ENCODE peak calls at places on chromosomes 13 and 19, in nine cellular contexts. W, P, L, G, F, C, Y, Z and J are unnamed samples.

GRCh38 chr19:13796301-13797057 is 1.2 kb downstream of the ZSWIM4 start:
- DNase-seq in W (peak; percentile 95), P (peak; percentile 60), L (peak; percentile 79), G (peak; percentile 96), F (peak; percentile 86), C (peak; percentile 90), Y (peak; percentile 93), Z (peak; percentile 80), J (peak; percentile 91)

GRCh38 chr13:75432045-75432444 is 49.9 kb downstream of the TBC1D4 start:
- DNase-seq in W (peak; percentile 16), P (no peak), L (peak; percentile 24), G (no peak), F (peak; percentile 47), C (no peak), Y (no peak), Z (no peak), J (no peak)

GRCh38 chr13:46170687-46171086 is 11.3 kb downstream of the LCP1 start:
- DNase-seq in W (peak; percentile 51), P (no peak), L (peak; percentile 44), G (peak; percentile 51), F (peak; percentile 68), C (no peak), Y (no peak), Z (no peak), J (no peak)

GRCh38 chr13:35961461-35962220 is 169.5 kb downstream of the DCLK1 start:
- DNase-seq in W (no peak), P (no peak), L (no peak), G (peak; percentile 20), F (peak; percentile 40), C (no peak), Y (no peak), Z (no peak), J (no peak)

GRCh38 chr13:73622375-73622774 is 511.8 kb downstream of the KLF12 start:
- DNase-seq in W (peak; percentile 10), P (no peak), L (no peak), G (peak; percentile 25), F (no peak), C (no peak), Y (no peak), Z (no peak), J (no peak)

GRCh38 chr13:113962386-113962785 is 11.5 kb downstream of the C13orf46 start:
- DNase-seq in W (no peak), P (no peak), L (no peak), G (no peak), F (no peak), C (no peak), Y (no peak), Z (no peak), J (no peak)

GRCh38 chr13:110625771-110626321 is 10.5 kb downstream of the NAXD start:
- DNase-seq in W (no peak), P (no peak), L (no peak), G (no peak), F (no peak), C (no peak), Y (no peak), Z (no peak), J (no peak)

GRCh38 chr19:13974073-13974472 is 21.8 kb downstream of the DCAF15 start:
- DNase-seq in W (no peak), P (peak; percentile 65), L (peak; percentile 98), G (peak; percentile 23), F (peak; percentile 43), C (no peak), Y (no peak), Z (no peak), J (no peak)

GRCh38 chr19:7349961-7350711 is 1.4 kb downstream of the ARHGEF18 start:
- DNase-seq in W (no peak), P (no peak), L (no peak), G (no peak), F (no peak), C (no peak), Y (no peak), Z (no peak), J (no peak)

GRCh38 chr13:31172535-31172934 is 10.8 kb upstream of the HSPH1 start:
- DNase-seq in W (peak; percentile 94), P (peak; percentile 31), L (no peak), G (peak; percentile 97), F (peak; percentile 91), C (peak; percentile 78), Y (no peak), Z (peak; percentile 50), J (peak; percentile 80)

GRCh38 chr19:7263066-7263465 is 31.1 kb downstream of the INSR start:
- DNase-seq in W (no peak), P (no peak), L (no peak), G (no peak), F (no peak), C (no peak), Y (no peak), Z (no peak), J (no peak)

GRCh38 chr13:52127378-52127777 is 1.5 kb downstream of the NEK5 start:
- DNase-seq in W (peak; percentile 42), P (no peak), L (peak; percentile 5), G (no peak), F (no peak), C (no peak), Y (no peak), Z (no peak), J (peak; percentile 12)

GRCh38 chr19:56491399-56491798 is 14.3 kb upstream of the ZNF667 start:
- DNase-seq in W (no peak), P (no peak), L (peak; percentile 41), G (peak; percentile 10), F (peak; percentile 29), C (no peak), Y (no peak), Z (no peak), J (no peak)

GRCh38 chr13:26561636-26562537 is 4.4 kb downstream of the WASF3 start:
- DNase-seq in W (peak; percentile 50), P (no peak), L (peak; percentile 23), G (peak; percentile 68), F (peak; percentile 79), C (peak; percentile 60), Y (no peak), Z (peak; percentile 49), J (peak; percentile 35)

GRCh38 chr13:26562538-26562890 is 5.0 kb downstream of the WASF3 start:
- DNase-seq in W (no peak), P (no peak), L (no peak), G (no peak), F (no peak), C (no peak), Y (no peak), Z (no peak), J (no peak)

GRCh38 chr13:26558074-26558805 is 757 bp downstream of the WASF3 start:
- DNase-seq in W (peak; percentile 14), P (no peak), L (peak; percentile 36), G (peak; percentile 13), F (peak; percentile 23), C (peak; percentile 14), Y (no peak), Z (no peak), J (no peak)

GRCh38 chr13:26558912-26559485 is 1.5 kb downstream of the WASF3 start:
- DNase-seq in W (no peak), P (no peak), L (peak; percentile 51), G (peak; percentile 23), F (no peak), C (peak; percentile 5), Y (no peak), Z (no peak), J (no peak)

DNA sequence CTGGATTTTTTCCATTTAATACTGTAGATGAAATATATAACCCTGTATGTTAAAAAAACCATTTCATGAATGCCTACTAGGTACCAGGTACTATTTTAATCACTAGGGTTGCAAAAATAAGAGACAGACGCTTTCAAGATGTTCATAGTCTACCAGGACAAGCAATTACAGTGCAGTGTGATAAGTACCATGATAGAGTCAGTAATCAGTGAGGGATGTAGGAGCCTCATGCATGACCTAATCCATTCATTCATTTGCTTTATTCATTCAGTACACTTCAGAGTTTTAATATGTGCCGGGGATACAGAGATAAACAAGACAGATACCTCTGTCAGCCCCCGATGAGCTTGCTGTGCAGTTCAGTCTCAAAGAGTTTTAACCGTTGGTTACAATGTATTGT is 3.0 kb downstream of the WASF3 start:
- DNase-seq in W (no peak), P (no peak), L (no peak), G (no peak), F (no peak), C (no peak), Y (no peak), Z (no peak), J (no peak)
- H3K4me3 ChIP-seq in W (no peak overlapping the region), P (no peak overlapping the region), L (no peak overlapping the region), G (no peak overlapping the region), F (no peak overlapping the region), C (no peak overlapping the region), Y (no peak overlapping the region), Z (no peak overlapping the region), J (no peak overlapping the region)

GRCh38 chr19:33298146-33298911 is 4.0 kb downstream of the CEBPA start:
- DNase-seq in W (no peak), P (no peak), L (peak; percentile 15), G (no peak), F (no peak), C (no peak), Y (no peak), Z (no peak), J (no peak)
- H3K4me3 ChIP-seq in W (no peak overlapping the region), P (no peak overlapping the region), L (no peak overlapping the region), G (no peak overlapping the region), F (no peak overlapping the region), C (no peak overlapping the region), Y (no peak overlapping the region), Z (no peak overlapping the region), J (no peak overlapping the region)

GRCh38 chr13:19661126-19661525 is 27.7 kb downstream of the MPHOSPH8 start:
- DNase-seq in W (no peak), P (no peak), L (no peak), G (no peak), F (no peak), C (no peak), Y (no peak), Z (no peak), J (no peak)
- H3K4me3 ChIP-seq in W (no peak overlapping the region), P (no peak overlapping the region), L (no peak overlapping the region), G (no peak overlapping the region), F (no peak overlapping the region), C (no peak overlapping the region), Y (no peak overlapping the region), Z (no peak overlapping the region), J (no peak overlapping the region)

GRCh38 chr19:1846517-1847205 is 1.6 kb downstream of the REXO1 start:
- DNase-seq in W (no peak), P (no peak), L (no peak), G (no peak), F (no peak), C (no peak), Y (no peak), Z (no peak), J (no peak)
- H3K4me3 ChIP-seq in W (peak overlapping the region; percentile 98), P (peak overlapping the region; percentile 98), L (peak overlapping the region; percentile 96), G (peak overlapping the region; percentile 92), F (peak overlapping the region; percentile 96), C (no peak overlapping the region), Y (peak overlapping the region; percentile 76), Z (peak overlapping the region; percentile 96), J (peak overlapping the region; percentile 90)